ENCODE peak calls at places on chromosome 18, in four cellular contexts. G is HepG2, C is K562, Z is GM12878. V is an unnamed sample.

GRCh38 chr18:78506031-78506461 is 473.6 kb upstream of the SALL3 start:
- DNase-seq in G (peak), C (no peak), Z (no peak), V (no peak)

GRCh38 chr18:27413495-27414401 is 228.6 kb upstream of the CHST9 start:
- DNase-seq in G (no peak), C (no peak), Z (no peak), V (no peak)

GRCh38 chr18:34707670-34708069 is 2.4 kb upstream of the DTNA start:
- DNase-seq in G (no peak), C (no peak), Z (no peak), V (no peak)

GRCh38 chr18:25604231-25604908 is 252.4 kb upstream of the ZNF521 start:
- DNase-seq in G (no peak), C (no peak), Z (no peak), V (peak)

GRCh38 chr18:68215931-68216330 is 499.0 kb downstream of the TMX3 start:
- DNase-seq in G (no peak), C (no peak), Z (no peak), V (no peak)

GRCh38 chr18:76266226-76266991 is 228.6 kb downstream of the ZNF516 start:
- DNase-seq in G (no peak), C (no peak), Z (no peak), V (no peak)

GRCh38 chr18:22200611-22201225 is 31.3 kb downstream of the GATA6 start:
- DNase-seq in G (no peak), C (no peak), Z (no peak), V (no peak)

GRCh38 chr18:22113144-22113813 is 56.1 kb upstream of the GATA6 start:
- DNase-seq in G (peak), C (no peak), Z (no peak), V (no peak)

GRCh38 chr18:55763805-55764204 is 175.8 kb upstream of the TCF4 start:
- DNase-seq in G (no peak), C (no peak), Z (no peak), V (peak)

GRCh38 chr18:43534511-43534910 is 257.2 kb upstream of the SYT4 start:
- DNase-seq in G (no peak), C (no peak), Z (no peak), V (no peak)

GRCh38 chr18:47260138-47260923 is 8.9 kb upstream of the SKOR2 start:
- DNase-seq in G (peak), C (peak), Z (no peak), V (peak)

GRCh38 chr18:77129150-77129551 is 3.4 kb downstream of the MBP start:
- DNase-seq in G (no peak), C (no peak), Z (no peak), V (no peak)

GRCh38 chr18:60099709-60100108 is 199.9 kb downstream of the PMAIP1 start:
- DNase-seq in G (no peak), C (no peak), Z (no peak), V (no peak)

GRCh38 chr18:39672171-39672570 is 2106.6 kb upstream of the CELF4 start:
- DNase-seq in G (no peak), C (no peak), Z (no peak), V (no peak)

GRCh38 chr18:35998967-35999366 is 26.5 kb downstream of the RMP24 start:
- DNase-seq in G (no peak), C (peak), Z (no peak), V (peak)

GRCh38 chr18:3857544-3857943 is 407.6 kb downstream of the TGIF1 start:
- DNase-seq in G (no peak), C (no peak), Z (no peak), V (no peak)

GRCh38 chr18:75625966-75626365 is 198.5 kb upstream of the SMIM21 start:
- DNase-seq in G (no peak), C (no peak), Z (no peak), V (no peak)

GRCh38 chr18:79208882-79209281 is 139.7 kb downstream of the ATP9B start:
- DNase-seq in G (no peak), C (no peak), Z (no peak), V (no peak)

GRCh38 chr18:60809937-60810336 is 437.4 kb upstream of the MC4R start:
- DNase-seq in G (no peak), C (no peak), Z (no peak), V (no peak)

GRCh38 chr18:23243178-23243577 is 107.9 kb downstream of the CABLES1 start:
- DNase-seq in G (no peak), C (no peak), Z (no peak), V (no peak)

GRCh38 chr18:62979172-62979571 is 263.8 kb downstream of the PHLPP1 start:
- DNase-seq in G (no peak), C (no peak), Z (no peak), V (no peak)

GRCh38 chr18:22828171-22828570 is 105.0 kb upstream of the RBBP8 start:
- DNase-seq in G (no peak), C (no peak), Z (no peak), V (no peak)

GRCh38 chr18:51522821-51523220 is 325.3 kb upstream of the MEX3C start:
- DNase-seq in G (no peak), C (no peak), Z (no peak), V (no peak)

GRCh38 chr18:77099501-77100370 is 32.8 kb downstream of the MBP start:
- DNase-seq in G (no peak), C (no peak), Z (no peak), V (no peak)

GRCh38 chr18:77711096-77711495 is 461.4 kb downstream of the GALR1 start:
- DNase-seq in G (no peak), C (no peak), Z (no peak), V (no peak)

GRCh38 chr18:79598046-79598884 is 81.3 kb upstream of the CTDP1 start:
- DNase-seq in G (no peak), C (no peak), Z (no peak), V (no peak)

GRCh38 chr18:72922895-72923294 is 55.1 kb upstream of the NETO1 start:
- DNase-seq in G (no peak), C (no peak), Z (no peak), V (no peak)

GRCh38 chr18:28175047-28175929 is 1.6 kb downstream of the CDH2 start:
- DNase-seq in G (peak), C (no peak), Z (no peak), V (peak)

GRCh38 chr18:13381907-13382682 is 163.5 kb downstream of the LDLRAD4 start:
- DNase-seq in G (no peak), C (no peak), Z (no peak), V (peak)

GRCh38 chr18:47251289-47252120 is at the start of gene SKOR2:
- DNase-seq in G (no peak), C (no peak), Z (no peak), V (peak)

GRCh38 chr18:79788096-79789085 is 9.3 kb upstream of the KCNG2 start:
- DNase-seq in G (no peak), C (no peak), Z (no peak), V (no peak)

GRCh38 chr18:37539236-37539635 is 26.4 kb downstream of the CELF4 start:
- DNase-seq in G (no peak), C (no peak), Z (no peak), V (no peak)

GRCh38 chr18:48951448-48952286 is 902 bp upstream of the SMAD7 start:
- DNase-seq in G (peak), C (peak), Z (no peak), V (peak)

GRCh38 chr18:48952287-48953095 is 1.7 kb upstream of the SMAD7 start:
- DNase-seq in G (no peak), C (peak), Z (no peak), V (peak)

GRCh38 chr18:48954837-48955527 is 4.2 kb upstream of the SMAD7 start:
- DNase-seq in G (no peak), C (no peak), Z (no peak), V (no peak)

GRCh38 chr18:48950536-48951447 is at the start of gene SMAD7:
- DNase-seq in G (no peak), C (peak), Z (no peak), V (peak)

GRCh38 chr18:48953096-48953706 is 2.4 kb upstream of the SMAD7 start:
- DNase-seq in G (no peak), C (no peak), Z (no peak), V (no peak)
- TF ChIP-seq MXI1 in G (no peak), C (no peak), Z (no peak), V (no peak)

GRCh38 chr18:45625596-45625995 is 10.3 kb downstream of the SLC14A2 start:
- DNase-seq in G (no peak), C (no peak), Z (no peak), V (no peak)

GRCh38 chr18:45619826-45620201 is 4.5 kb downstream of the SLC14A2 start:
- DNase-seq in G (no peak), C (no peak), Z (no peak), V (no peak)

GRCh38 chr18:45617284-45617683 is 2.0 kb downstream of the SLC14A2 start:
- DNase-seq in G (no peak), C (no peak), Z (no peak), V (peak)

GRCh38 chr18:45619062-45619825 is 4.0 kb downstream of the SLC14A2 start:
- DNase-seq in G (no peak), C (no peak), Z (no peak), V (no peak)

DNA sequence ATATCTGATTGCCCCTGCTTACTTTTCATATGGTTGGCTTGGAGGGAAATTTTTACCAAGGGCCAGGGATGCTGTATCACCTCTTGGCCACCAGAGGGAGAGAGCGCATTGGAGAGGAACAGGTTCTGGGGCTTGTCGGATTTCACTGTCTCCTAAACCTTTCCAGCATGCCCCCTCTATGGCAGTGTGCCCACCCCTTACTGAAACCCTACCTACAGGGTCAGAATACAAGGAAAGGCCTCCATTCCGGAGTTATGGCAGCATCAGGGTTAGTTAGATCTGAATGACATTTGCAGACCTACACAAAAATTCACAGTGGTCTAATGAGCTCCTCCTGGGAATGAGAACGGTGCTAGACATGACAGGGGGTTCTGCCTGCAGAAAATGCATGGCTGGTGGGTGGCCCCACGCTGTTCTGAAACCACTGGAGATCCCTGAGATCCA is 5.8 kb downstream of the SLC14A2 start:
- DNase-seq in G (peak), C (peak), Z (no peak), V (peak)
- TF ChIP-seq EP300 in G (no peak), C (no peak), Z (no peak), V (no peak)

DNA sequence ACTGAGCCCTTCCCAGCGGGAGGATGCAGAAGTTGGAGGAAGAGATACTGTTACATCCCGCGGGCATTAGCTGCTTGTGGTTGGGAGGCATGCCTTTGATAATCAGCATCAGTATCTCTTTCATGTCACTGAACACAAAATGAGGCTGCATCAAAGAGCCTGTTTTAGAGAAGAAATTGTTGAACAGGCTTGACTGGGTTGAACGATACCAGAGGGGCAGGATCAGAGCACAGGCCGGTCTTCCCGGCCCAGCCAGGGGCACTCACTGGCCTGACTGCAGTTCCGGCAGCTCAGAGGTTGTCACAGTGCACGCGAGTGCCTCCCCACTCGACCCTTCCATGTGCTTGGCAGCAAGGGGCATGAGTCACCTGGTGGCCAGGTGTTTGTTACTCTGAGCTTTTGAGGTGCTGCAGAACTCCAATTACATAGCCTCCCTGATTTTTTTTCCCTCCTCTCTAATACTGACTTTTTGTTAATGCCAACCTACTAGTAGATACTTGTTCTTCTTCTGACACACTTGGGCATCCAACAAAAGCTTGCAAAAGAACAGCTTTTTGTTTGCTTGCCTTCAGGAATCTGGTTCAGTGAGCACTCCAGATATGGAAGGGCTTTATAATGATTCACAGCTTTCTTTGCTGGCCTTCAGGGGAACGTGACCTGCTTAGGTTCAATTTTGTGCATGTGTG is 121.6 kb downstream of the VAPA start:
- DNase-seq in G (no peak), C (no peak), Z (no peak), V (no peak)
- TF ChIP-seq MXI1 in G (no peak), C (no peak), Z (no peak), V (no peak)

DNA sequence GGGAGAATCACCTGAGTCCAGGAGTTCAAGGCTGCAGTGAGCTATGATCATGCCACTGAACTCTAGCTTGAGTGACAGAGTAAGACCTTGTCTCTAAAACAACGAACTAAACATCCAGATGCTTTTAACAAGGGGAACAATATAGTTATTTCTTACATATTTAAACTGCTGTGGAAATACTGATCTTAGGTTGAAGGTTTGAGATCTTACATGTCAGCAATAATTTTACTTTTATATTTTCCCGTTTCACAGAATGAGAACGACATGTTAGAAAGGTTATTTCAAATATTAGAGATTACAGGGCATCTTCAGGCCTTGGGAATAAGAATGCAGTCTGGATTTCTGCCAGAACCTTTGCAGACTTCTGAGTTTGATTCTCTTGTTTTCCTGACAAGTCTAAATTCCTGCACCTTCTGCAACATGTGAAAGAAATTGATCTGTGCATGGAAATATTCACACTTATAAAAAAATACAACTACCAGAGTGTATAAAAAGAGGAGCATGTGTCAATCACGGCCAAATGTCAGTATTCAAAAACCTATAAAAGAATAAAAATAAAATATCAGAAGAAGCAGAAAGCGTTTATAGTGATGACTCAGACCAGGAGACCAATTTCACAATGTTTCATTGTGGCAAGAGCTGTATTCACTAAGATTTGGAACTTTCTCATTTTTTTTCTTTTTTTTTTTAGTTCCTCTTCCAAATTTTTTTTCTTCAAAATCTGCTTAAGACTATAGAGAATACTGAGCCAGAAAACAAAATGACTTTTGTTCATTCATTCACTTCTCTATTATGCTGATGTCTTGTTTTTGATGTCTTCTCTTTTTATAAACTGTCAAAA is 29.6 kb downstream of the COLEC12 start:
- DNase-seq in G (no peak), C (no peak), Z (no peak), V (no peak)
- TF ChIP-seq EP300 in G (no peak), C (no peak), Z (no peak), V (no peak)

GRCh38 chr18:48612511-48612910 is 73.7 kb downstream of the CTIF start:
- DNase-seq in G (no peak), C (no peak), Z (no peak), V (no peak)
- TF ChIP-seq MXI1 in G (no peak), C (no peak), Z (no peak), V (no peak)

V was measured in SK-N-SH.